ENCODE peak calls at places on chromosomes 16 and 17, in seven cellular contexts. I is bronchial epithelial cell, V is thoracic aorta, D is left ventricle myocardium inferior, S is WTC11, Q is AG09309, C is epithelial cell of proximal tubule. J is an unnamed sample.

GRCh38 chr16:17261197-17261858 is 209.4 kb downstream of the XYLT1 start:
- DNase-seq in S (no peak), C (no peak), V (no peak), Q (no peak), D (no peak), I (no peak), J (no peak)

GRCh38 chr17:31248986-31249385 is 48.1 kb downstream of the OMG start:
- DNase-seq in Q (peak), I (peak), S (no peak), C (no peak), V (no peak), D (no peak), J (no peak)

GRCh38 chr16:24609740-24610420 is 70.5 kb downstream of the RBBP6 start:
- DNase-seq in I (peak), C (peak), D (peak), Q (peak), V (peak), S (peak), J (peak)

GRCh38 chr17:76566988-76567431 is 18.6 kb downstream of the ST6GALNAC2 start:
- DNase-seq in D (no peak), I (no peak), S (no peak), Q (no peak), V (no peak), C (no peak), J (no peak)

GRCh38 chr16:2032285-2033056 is 5.8 kb downstream of the NHERF2 start:
- DNase-seq in C (no peak), S (no peak), V (no peak), D (peak), Q (no peak), I (no peak), J (no peak)

GRCh38 chr17:15436399-15437369 is 30.7 kb downstream of the CDRT4 start:
- DNase-seq in S (peak), V (no peak), Q (no peak), I (peak), C (peak), D (peak), J (peak)

GRCh38 chr17:79624658-79625478 is 14.0 kb upstream of the RBFOX3 start:
- DNase-seq in D (peak), I (no peak), V (no peak), Q (no peak), S (peak), C (no peak), J (no peak)

GRCh38 chr16:89827383-89828198 is 684 bp upstream of the SPIRE2 start:
- DNase-seq in V (no peak), D (peak), C (no peak), Q (peak), S (peak), I (peak), J (peak)

GRCh38 chr17:74870512-74870911 is 2.3 kb downstream of the FDXR start:
- DNase-seq in I (peak), V (no peak), C (no peak), D (no peak), S (no peak), Q (no peak), J (peak)

GRCh38 chr16:69367980-69368379 is 16.4 kb upstream of the TMED6 start:
- DNase-seq in S (no peak), V (no peak), C (no peak), I (peak), D (no peak), Q (no peak), J (no peak)

GRCh38 chr17:78641243-78641642 is 64.0 kb upstream of the DNAH17 start:
- DNase-seq in I (no peak), C (no peak), S (no peak), V (no peak), D (no peak), Q (no peak), J (no peak)

GRCh38 chr17:34071891-34072420 is 183.1 kb upstream of the CCL2 start:
- DNase-seq in C (no peak), S (no peak), V (no peak), Q (no peak), I (no peak), D (no peak), J (no peak)

GRCh38 chr17:73841431-73842060 is 197.3 kb upstream of the SDK2 start:
- DNase-seq in I (peak), Q (no peak), D (no peak), S (peak), V (no peak), C (no peak), J (peak)

GRCh38 chr16:2428051-2428786 is 1.0 kb upstream of the CCNF start:
- DNase-seq in I (peak), V (no peak), Q (no peak), D (no peak), S (peak), C (no peak), J (no peak)

GRCh38 chr17:80877095-80877828 is 114.4 kb upstream of the CHMP6 start:
- DNase-seq in Q (no peak), I (no peak), D (no peak), S (peak), C (no peak), V (no peak), J (peak)

GRCh38 chr16:85969159-85969558 is 70.2 kb downstream of the IRF8 start:
- DNase-seq in I (no peak), Q (no peak), V (no peak), S (no peak), C (no peak), D (no peak), J (no peak)

GRCh38 chr17:39769974-39770587 is 32.3 kb downstream of the GRB7 start:
- DNase-seq in C (no peak), I (peak), Q (peak), V (no peak), D (no peak), S (no peak), J (no peak)

DNA sequence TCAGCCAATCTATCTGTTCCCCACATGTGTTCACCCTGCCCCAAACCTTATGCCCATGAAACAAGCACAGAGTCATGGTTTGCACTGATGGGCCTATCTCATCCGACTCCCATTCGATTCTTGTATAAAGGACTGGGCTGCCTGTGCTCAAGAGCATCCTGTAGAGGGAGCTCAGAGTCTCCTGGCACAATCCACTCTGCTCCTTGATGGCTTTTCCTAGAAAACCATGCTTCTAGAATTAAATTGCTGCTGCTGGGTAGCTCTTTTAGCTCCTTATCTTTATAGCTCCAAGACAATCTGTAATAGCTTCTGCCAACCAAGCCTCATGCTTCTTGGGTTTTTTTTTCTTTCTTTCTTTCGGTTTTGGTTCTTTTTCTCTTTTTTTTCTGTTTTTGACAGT is 9.7 kb downstream of the ZNF19 start:
- DNase-seq in C (no peak), S (peak), D (no peak), I (peak), V (no peak), Q (no peak), J (no peak)
- TF ChIP-seq CTCF in C (peak), S (no peak), D (peak), I (peak), V (peak), Q (peak), J (no peak)

DNA sequence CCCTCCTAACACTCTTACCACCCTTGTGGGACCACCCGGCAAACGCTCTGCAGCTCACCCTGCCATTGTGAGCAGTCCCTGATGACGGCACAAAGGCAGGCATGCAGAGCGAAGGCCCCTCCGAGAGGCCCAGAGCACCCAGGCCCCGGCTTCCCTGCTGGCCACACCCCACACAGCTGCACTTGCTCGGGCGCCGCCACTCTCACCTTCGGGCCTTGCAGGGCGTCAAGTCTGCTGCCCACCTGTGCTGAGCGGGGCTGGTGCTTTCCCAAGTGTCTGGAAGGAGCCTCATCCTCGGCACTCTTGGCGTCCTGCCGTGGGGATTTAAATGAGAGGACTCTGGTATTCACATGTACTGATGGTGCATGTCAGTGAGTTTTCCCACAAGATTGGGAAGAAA is 30.3 kb upstream of the FASN start:
- DNase-seq in S (no peak), V (no peak), C (no peak), Q (no peak), D (no peak), I (no peak), J (no peak)
- TF ChIP-seq CTCF in S (no peak), V (no peak), C (no peak), Q (no peak), D (no peak), I (no peak), J (no peak)

GRCh38 chr16:27780468-27781194 is 230.7 kb downstream of the KATNIP start:
- DNase-seq in Q (no peak), S (no peak), I (no peak), C (no peak), D (no peak), V (no peak), J (no peak)
- TF ChIP-seq CTCF in Q (no peak), S (no peak), I (no peak), C (no peak), D (no peak), V (no peak), J (no peak)

GRCh38 chr17:66451188-66452149 is 149.1 kb downstream of the PRKCA start:
- DNase-seq in S (peak), D (no peak), V (no peak), I (no peak), Q (no peak), C (no peak), J (no peak)
- TF ChIP-seq CTCF in S (peak), D (no peak), V (no peak), I (no peak), Q (peak), C (peak), J (no peak)

DNA sequence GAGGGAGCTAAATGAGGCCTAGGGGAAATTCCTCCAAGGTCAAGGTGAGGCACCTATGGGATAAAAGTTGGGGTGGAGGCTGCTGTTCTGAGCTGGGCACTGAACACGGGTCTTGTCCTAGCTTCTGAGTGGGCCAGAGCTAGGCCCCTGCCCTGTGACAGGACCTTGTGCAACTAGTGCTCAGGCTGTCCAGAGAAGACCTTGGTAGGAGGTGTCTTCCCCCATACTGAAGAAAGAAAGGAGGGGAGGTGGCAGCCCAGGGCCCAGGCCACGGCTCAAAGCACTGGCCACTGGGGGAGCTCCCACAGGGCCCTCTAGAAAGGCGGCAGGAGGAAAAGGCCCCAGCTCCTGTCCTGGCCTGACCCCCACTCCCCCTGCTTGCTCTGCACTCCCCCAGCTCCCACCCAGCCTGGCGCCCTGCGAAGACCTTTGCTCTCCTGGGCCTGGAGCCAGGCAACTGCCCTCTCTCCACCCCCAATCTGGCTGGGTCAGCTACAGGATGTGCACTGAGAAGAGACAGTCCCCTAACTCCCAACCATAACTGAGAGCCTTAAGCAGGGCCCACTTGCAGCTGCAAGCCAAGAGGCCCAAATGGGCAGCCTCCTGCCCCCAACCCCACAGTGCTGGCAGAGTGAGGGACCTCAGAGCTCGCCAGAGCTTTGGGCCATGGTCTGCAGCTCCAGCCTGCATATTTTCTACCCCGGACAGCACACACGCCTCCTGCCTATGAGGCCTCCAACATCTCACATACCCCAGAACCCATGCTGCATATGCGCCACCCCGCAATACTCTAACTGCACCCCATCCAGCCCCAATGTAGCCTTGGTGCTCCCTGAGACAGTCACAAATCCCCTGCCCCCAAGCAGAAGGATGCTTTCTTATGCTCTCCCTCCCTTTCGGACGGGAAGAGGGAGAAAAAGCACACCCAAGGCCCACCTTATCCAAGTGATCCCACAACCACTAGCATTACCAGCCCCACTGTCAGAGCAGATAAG is 15.3 kb downstream of the HSD11B2 start:
- DNase-seq in I (no peak), V (no peak), S (no peak), Q (no peak), C (no peak), D (peak), J (no peak)
- TF ChIP-seq CTCF in I (no peak), V (no peak), S (no peak), Q (no peak), C (no peak), D (peak), J (no peak)

GRCh38 chr17:29005936-29006438 is at the start of gene SEZ6:
- DNase-seq in Q (no peak), C (no peak), D (peak), I (no peak), S (peak), V (no peak), J (peak)
- TF ChIP-seq CTCF in Q (no peak), C (no peak), D (peak), I (no peak), S (no peak), V (peak), J (peak)

GRCh38 chr17:7014995-7015586 is 2.7 kb downstream of the RNASEK start:
- DNase-seq in C (no peak), Q (no peak), V (no peak), I (peak), S (no peak), D (no peak), J (no peak)
- TF ChIP-seq CTCF in C (no peak), Q (no peak), V (no peak), I (no peak), S (no peak), D (peak), J (no peak)

GRCh38 chr17:43601280-43602050 is 55.3 kb upstream of the ETV4 start:
- DNase-seq in D (peak), S (no peak), Q (no peak), I (no peak), V (peak), C (no peak), J (peak)

GRCh38 chr17:43597624-43598358 is 51.7 kb upstream of the ETV4 start:
- DNase-seq in C (no peak), S (no peak), V (no peak), Q (no peak), I (no peak), D (no peak), J (no peak)

GRCh38 chr17:43598359-43599045 is 52.4 kb upstream of the ETV4 start:
- DNase-seq in V (no peak), Q (no peak), I (no peak), S (no peak), C (no peak), D (no peak), J (no peak)

GRCh38 chr17:43599046-43599395 is 52.9 kb upstream of the ETV4 start:
- DNase-seq in D (no peak), S (no peak), Q (no peak), I (no peak), C (no peak), V (no peak), J (no peak)

DNA sequence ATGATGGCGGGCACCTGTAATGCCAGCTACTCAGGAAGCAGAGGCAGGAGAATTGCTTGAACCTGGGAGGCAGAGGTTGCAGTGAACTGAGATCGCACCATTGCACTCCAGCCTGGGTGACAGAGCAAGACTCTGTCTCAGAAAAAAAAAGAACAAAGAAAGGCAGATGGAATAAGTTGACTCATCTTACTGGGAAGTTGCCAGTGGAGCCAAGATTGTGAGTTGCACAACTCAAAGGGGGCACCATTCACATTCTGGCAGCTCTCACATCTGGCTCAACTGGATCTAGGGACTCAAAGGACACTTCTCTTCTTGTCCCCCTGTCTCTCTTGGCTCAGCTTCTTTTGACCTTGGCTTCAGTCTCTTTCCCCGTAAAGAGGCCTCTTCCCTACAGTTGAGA is 53.7 kb upstream of the ETV4 start:
- DNase-seq in I (peak), Q (peak), S (no peak), D (no peak), V (no peak), C (peak), J (no peak)
- TF ChIP-seq CTCF in I (no peak), Q (no peak), S (no peak), D (no peak), V (no peak), C (no peak), J (no peak)

GRCh38 chr16:87231295-87231694 is 85.9 kb downstream of the C16orf95 start:
- DNase-seq in S (no peak), Q (no peak), I (no peak), D (no peak), V (no peak), C (no peak), J (no peak)

GRCh38 chr16:87235810-87236515 is 81.2 kb downstream of the C16orf95 start:
- DNase-seq in I (no peak), V (no peak), C (no peak), Q (no peak), S (peak), D (no peak), J (no peak)

GRCh38 chr16:87231911-87232310 is 85.3 kb downstream of the C16orf95 start:
- DNase-seq in V (no peak), Q (no peak), D (no peak), C (no peak), I (no peak), S (no peak), J (no peak)

GRCh38 chr16:87234601-87235000 is 82.6 kb downstream of the C16orf95 start:
- DNase-seq in Q (no peak), D (no peak), S (no peak), V (no peak), C (no peak), I (no peak), J (no peak)

GRCh38 chr16:87233928-87234327 is 83.3 kb downstream of the C16orf95 start:
- DNase-seq in C (no peak), S (peak), V (no peak), I (no peak), Q (no peak), D (no peak), J (no peak)
- TF ChIP-seq CTCF in C (no peak), S (no peak), V (no peak), I (no peak), Q (peak), D (no peak), J (no peak)